ENCODE peak calls at places on chromosomes 11 and 22, in nine cellular contexts. H, N, R, X, G, S, C, A and Q are unnamed samples. For H3K9me3, the result is how much of the 10 kb centered on the place peaks cover.

GRCh38 chr11:125869526-125869925 is 17.9 kb upstream of the HYLS1 start:
- DNase-seq in C (no peak), S (no peak), X (no peak), R (no peak), G (no peak), H (no peak), N (no peak), A (no peak), Q (no peak)

GRCh38 chr11:73157141-73158010 is 15.3 kb upstream of the FCHSD2 start:
- DNase-seq in G (peak), A (no peak), H (peak), R (no peak), S (peak), X (peak), N (no peak), C (no peak), Q (peak)

GRCh38 chr11:25094085-25094802 is 597.4 kb downstream of the LUZP2 start:
- DNase-seq in G (no peak), C (no peak), N (no peak), A (no peak), H (no peak), S (no peak), X (no peak), R (no peak), Q (peak)

GRCh38 chr11:121323208-121323607 is 30.6 kb downstream of the SC5D start:
- DNase-seq in X (no peak), A (no peak), S (no peak), N (no peak), H (no peak), R (no peak), G (no peak), C (peak), Q (no peak)

GRCh38 chr22:20068640-20069039 is 11.4 kb upstream of the DGCR8 start:
- DNase-seq in N (no peak), R (no peak), C (no peak), G (no peak), H (no peak), A (no peak), S (no peak), X (no peak), Q (no peak)

GRCh38 chr11:2515401-2516275 is 70.8 kb downstream of the KCNQ1 start:
- DNase-seq in H (peak), S (peak), A (no peak), R (no peak), C (no peak), X (no peak), N (no peak), G (peak), Q (peak)

GRCh38 chr11:72231396-72232259 is 7.1 kb downstream of the INPPL1 start:
- DNase-seq in N (no peak), G (no peak), C (no peak), S (peak), R (no peak), X (no peak), A (no peak), H (no peak), Q (peak)

GRCh38 chr22:24776525-24776924 is 2.0 kb upstream of the PIWIL3 start:
- DNase-seq in C (no peak), A (no peak), G (no peak), S (no peak), H (no peak), N (no peak), X (no peak), R (no peak), Q (no peak)

GRCh38 chr11:2270322-2271076 is at the start of gene ASCL2:
- DNase-seq in R (no peak), G (no peak), A (no peak), X (no peak), H (peak), S (peak), N (no peak), C (peak), Q (no peak)

GRCh38 chr11:9276571-9276970 is 11.4 kb upstream of the DENND5A start:
- DNase-seq in X (no peak), N (peak), S (peak), G (no peak), C (no peak), A (peak), R (no peak), H (no peak), Q (no peak)

GRCh38 chr11:8650401-8650990 is 32.0 kb downstream of the TRIM66 start:
- DNase-seq in G (no peak), N (no peak), S (no peak), A (no peak), R (no peak), H (no peak), C (no peak), X (peak), Q (no peak)

GRCh38 chr11:75505966-75506692 is 19.6 kb downstream of the GDPD5 start:
- DNase-seq in N (no peak), S (no peak), X (no peak), A (no peak), R (no peak), G (no peak), C (no peak), H (no peak), Q (peak)

GRCh38 chr11:48093323-48093722 is 113.0 kb downstream of the PTPRJ start:
- DNase-seq in C (no peak), S (no peak), N (peak), X (no peak), A (no peak), R (no peak), G (no peak), H (no peak), Q (no peak)

GRCh38 chr11:124608146-124608545 is 3.1 kb upstream of the PANX3 start:
- DNase-seq in S (no peak), H (no peak), N (peak), A (no peak), C (no peak), G (no peak), R (no peak), X (no peak), Q (no peak)

GRCh38 chr11:100434821-100435641 is 252.1 kb upstream of the ARHGAP42 start:
- DNase-seq in R (no peak), G (no peak), N (peak), X (no peak), S (no peak), C (peak), A (no peak), H (no peak), Q (no peak)

GRCh38 chr11:100442017-100442416 is 245.1 kb upstream of the ARHGAP42 start:
- DNase-seq in R (no peak), N (no peak), S (no peak), H (no peak), C (no peak), X (no peak), G (no peak), A (no peak), Q (no peak)

GRCh38 chr11:100438366-100438765 is 248.7 kb upstream of the ARHGAP42 start:
- DNase-seq in X (no peak), R (no peak), H (no peak), N (no peak), C (no peak), A (no peak), G (no peak), S (no peak), Q (no peak)
- H3K9me3 ChIP-seq in X (under half), R (under half), H (under half), N (under half), C (under half), A (under half), G (under half), S (under half), Q (under half)

GRCh38 chr11:7450836-7451235 is 34.5 kb upstream of the OLFML1 start:
- DNase-seq in R (no peak), H (no peak), N (no peak), S (no peak), A (no peak), C (no peak), G (no peak), X (no peak), Q (no peak)

GRCh38 chr11:7449841-7450214 is 35.5 kb upstream of the OLFML1 start:
- DNase-seq in R (no peak), A (no peak), C (no peak), S (no peak), N (no peak), G (no peak), X (no peak), H (no peak), Q (no peak)

GRCh38 chr11:7451520-7451919 is 33.8 kb upstream of the OLFML1 start:
- DNase-seq in S (no peak), A (no peak), X (no peak), G (no peak), C (no peak), N (no peak), R (no peak), H (no peak), Q (no peak)

GRCh38 chr11:7449196-7449840 is 36.0 kb upstream of the OLFML1 start:
- DNase-seq in N (no peak), R (no peak), S (no peak), C (no peak), A (no peak), G (no peak), X (no peak), H (no peak), Q (no peak)

DNA sequence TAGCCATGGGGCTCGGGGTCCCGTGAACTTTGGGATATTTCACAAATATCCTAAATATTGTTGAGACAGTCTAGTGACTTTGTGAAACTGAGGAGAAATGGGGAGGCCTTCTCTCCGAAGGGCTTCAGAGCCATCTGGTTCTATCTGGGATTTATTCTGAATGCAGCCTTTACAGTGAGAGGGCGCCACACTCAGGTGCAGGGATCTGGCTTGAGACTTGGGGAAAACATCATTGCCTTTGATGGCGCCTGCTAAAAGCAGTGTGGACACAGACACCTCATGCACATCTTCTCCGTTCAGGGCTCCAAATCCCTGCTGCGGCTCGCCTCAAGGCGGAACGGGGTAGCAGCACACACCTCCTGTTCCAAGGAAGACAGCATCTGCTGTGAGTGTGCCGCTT is 37.2 kb upstream of the OLFML1 start:
- DNase-seq in X (no peak), R (no peak), G (no peak), S (no peak), C (peak), N (no peak), A (no peak), H (no peak), Q (no peak)
- TF ChIP-seq CTCF in X (no peak), R (peak), G (no peak), S (no peak), C (peak), N (peak), A (no peak), H (no peak), Q (no peak)

GRCh38 chr22:47450876-47451475 is 688.5 kb downstream of the TBC1D22A start:
- DNase-seq in A (no peak), H (no peak), G (no peak), N (no peak), S (no peak), R (no peak), X (no peak), C (no peak), Q (no peak)

GRCh38 chr22:47456031-47456430 is 693.6 kb downstream of the TBC1D22A start:
- DNase-seq in S (no peak), R (no peak), A (no peak), N (no peak), X (no peak), G (no peak), H (no peak), C (no peak), Q (no peak)

GRCh38 chr22:47452184-47452583 is 689.7 kb downstream of the TBC1D22A start:
- DNase-seq in A (peak), X (no peak), S (no peak), R (peak), G (no peak), N (peak), C (no peak), H (no peak), Q (no peak)

GRCh38 chr22:47449508-47450270 is 687.2 kb downstream of the TBC1D22A start:
- DNase-seq in S (no peak), C (no peak), X (no peak), G (no peak), N (no peak), H (no peak), R (no peak), A (no peak), Q (no peak)

DNA sequence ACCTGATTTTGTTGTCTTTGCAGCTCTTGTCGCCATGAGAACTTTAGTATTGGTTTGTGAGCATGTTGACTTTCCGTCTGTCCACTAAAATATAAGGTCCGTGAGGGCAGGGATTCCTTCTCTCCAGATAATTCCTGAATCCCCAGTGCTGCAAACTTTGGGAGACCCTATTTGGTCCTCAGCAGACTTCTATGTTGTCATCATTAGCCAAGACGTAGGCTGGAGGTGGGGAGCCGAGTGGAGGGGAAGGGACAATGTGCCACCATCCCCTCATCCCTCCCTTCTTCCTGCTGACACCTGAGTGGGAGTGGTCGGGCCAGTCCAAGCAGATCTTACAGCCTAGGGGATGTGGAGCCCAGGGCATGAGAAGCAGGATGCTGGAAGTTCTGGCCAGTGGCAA is 690.6 kb downstream of the TBC1D22A start:
- DNase-seq in H (no peak), A (no peak), X (no peak), S (no peak), G (no peak), N (no peak), R (no peak), C (no peak), Q (no peak)
- H3K9me3 ChIP-seq in H (under half), A (under half), X (half or more), S (under half), G (under half), N (under half), R (under half), C (under half), Q (under half)

GRCh38 chr11:788009-788640 is 1.8 kb downstream of the CEND1 start:
- DNase-seq in S (no peak), H (no peak), R (no peak), N (no peak), G (no peak), A (no peak), X (no peak), C (no peak), Q (no peak)
- TF ChIP-seq CTCF in S (no peak), H (no peak), R (peak), N (no peak), G (no peak), A (no peak), X (no peak), C (no peak), Q (no peak)

GRCh38 chr11:70705097-70705496 is 306.8 kb downstream of the CTTN start:
- DNase-seq in S (no peak), R (no peak), A (no peak), H (no peak), X (no peak), C (no peak), N (no peak), G (no peak), Q (no peak)
- H3K9me3 ChIP-seq in S (under half), R (under half), A (under half), H (under half), X (under half), C (under half), N (under half), G (under half), Q (under half)

GRCh38 chr22:21068681-21069276 is 23.0 kb downstream of the LRRC74B start:
- DNase-seq in C (peak), G (no peak), A (no peak), N (no peak), R (no peak), X (no peak), H (no peak), S (peak), Q (no peak)
- TF ChIP-seq CTCF in C (no peak), G (no peak), A (no peak), N (no peak), R (no peak), X (no peak), H (no peak), S (no peak), Q (no peak)

DNA sequence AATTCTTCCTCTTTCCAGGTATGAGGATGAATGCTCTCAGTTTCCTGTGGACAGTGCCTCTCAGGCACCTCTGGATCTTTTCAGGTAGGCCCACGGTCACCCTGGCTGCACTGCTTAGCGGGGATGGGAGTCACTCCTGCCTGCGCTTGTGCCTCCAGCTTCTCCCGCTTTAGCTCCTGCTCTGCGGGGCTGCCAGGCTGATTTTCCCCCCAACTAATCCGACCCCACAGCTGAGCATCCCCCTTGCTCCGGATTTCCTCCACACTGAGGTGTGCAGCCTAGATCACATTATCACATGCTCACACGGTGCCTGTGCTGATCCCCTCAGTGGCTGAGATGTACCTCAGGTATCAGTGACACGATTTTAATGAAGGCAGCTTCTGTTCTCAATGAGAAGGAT is 879.1 kb downstream of the OPCML start:
- DNase-seq in X (no peak), A (no peak), N (no peak), S (no peak), C (no peak), R (no peak), G (no peak), H (no peak), Q (no peak)
- H3K9me3 ChIP-seq in X (under half), A (under half), N (under half), S (under half), C (under half), R (under half), G (under half), H (under half), Q (under half)

DNA sequence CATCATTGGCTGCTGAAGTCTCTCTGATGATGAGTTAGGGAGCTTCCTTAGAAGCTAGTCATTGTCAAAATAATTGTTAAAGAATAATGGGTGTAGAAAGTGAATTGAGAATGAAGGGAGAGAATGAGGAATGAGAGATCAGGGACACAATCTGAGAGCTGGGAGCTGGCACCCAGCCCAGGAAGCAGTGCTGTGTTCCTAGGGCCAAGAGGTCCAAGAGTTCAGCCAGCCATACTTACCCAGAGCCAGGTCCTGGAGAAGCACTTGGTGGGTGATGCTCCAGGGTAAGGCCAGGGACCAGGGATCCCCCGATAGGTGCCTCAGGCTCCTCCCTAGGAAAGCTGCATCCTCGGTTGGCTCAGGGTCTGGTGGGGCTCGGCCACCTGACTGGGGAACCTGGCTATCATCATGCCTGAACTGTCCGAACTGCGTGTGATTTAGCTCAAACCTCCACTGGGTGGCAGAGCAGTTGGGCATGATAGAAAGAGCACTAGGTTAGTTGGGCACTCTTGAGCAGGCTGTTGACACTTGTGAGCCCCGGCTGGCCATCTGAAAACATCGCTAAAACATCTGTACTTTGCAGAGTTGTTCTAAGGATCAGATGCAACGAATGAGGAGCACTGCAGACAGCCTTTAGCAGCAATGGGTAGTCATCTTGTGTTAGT is 123.9 kb upstream of the NCAM1 start:
- DNase-seq in N (peak), C (no peak), R (peak), S (no peak), G (no peak), X (no peak), H (no peak), A (peak), Q (no peak)
- TF ChIP-seq CTCF in N (peak), C (peak), R (peak), S (no peak), G (no peak), X (no peak), H (no peak), A (no peak), Q (peak)

DNA sequence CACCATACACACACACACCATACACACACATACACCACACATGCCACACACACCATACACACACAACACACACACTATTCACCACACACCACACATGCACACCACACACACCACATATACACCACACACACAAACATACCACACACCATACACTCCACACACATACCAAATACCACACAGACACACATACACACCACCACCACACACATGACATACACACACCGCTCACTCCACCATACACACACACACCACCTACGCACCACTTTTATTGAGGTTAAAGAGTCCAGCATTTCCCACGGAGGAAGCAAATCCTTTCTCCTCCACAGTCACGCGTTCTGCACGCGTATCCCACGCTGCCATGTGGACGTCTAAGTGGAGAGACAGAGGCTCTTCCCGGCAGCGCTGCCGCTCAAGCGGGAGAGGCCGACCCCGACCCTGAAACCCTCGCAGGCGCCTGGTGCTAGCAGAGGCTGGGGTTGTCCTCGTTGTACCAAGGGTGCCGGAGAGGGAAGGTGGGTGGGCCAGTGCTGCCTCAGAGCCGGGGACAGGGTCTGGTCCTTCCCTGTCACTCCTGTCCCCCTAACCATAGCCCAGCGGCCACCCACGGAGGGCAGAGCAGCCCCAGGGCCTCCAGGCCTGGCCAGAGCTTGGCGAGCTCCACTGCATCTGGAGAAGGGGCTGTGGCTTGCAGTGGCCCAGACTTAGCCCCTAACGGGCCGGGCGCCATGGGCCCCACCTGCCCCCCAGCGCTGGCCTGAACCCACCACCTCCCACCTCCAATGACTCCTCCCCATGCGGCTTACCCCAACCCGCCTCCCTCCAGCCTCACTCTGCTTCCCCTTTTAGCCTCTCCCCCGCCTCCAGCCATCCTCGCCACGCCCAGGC is 1495.0 kb downstream of the BRD1 start:
- DNase-seq in N (no peak), X (no peak), G (peak), S (peak), R (no peak), C (no peak), H (no peak), A (no peak), Q (no peak)
- H3K9me3 ChIP-seq in N (under half), X (half or more), G (under half), S (under half), R (under half), C (under half), H (under half), A (under half), Q (under half)

GRCh38 chr11:86418929-86419328 is 44.2 kb downstream of the CCDC81 start:
- DNase-seq in N (peak), S (no peak), C (peak), A (peak), X (peak), H (no peak), R (no peak), G (no peak), Q (no peak)
- TF ChIP-seq CTCF in N (peak), S (no peak), C (peak), A (no peak), X (peak), H (no peak), R (peak), G (no peak), Q (no peak)